ENCODE peak calls at places on chromosome 11, in five cellular contexts. Y is ACHN, E is Daoy, L is kidney tubule cell, Z is T-helper 1 cell. G is an unnamed sample.
A peak's percentile ranks its signal among the peaks of the same experiment; 100 is the strongest.

GRCh38 chr11:132095230-132096165 is 725.1 kb downstream of the NTM start:
- DNase-seq in Y (no peak), E (no peak), L (no peak), Z (no peak), G (no peak)

GRCh38 chr11:122436188-122436555 is 219.3 kb upstream of the UBASH3B start:
- DNase-seq in Y (no peak), E (no peak), L (no peak), Z (no peak), G (no peak)

GRCh38 chr11:119759324-119759723 is 30.3 kb upstream of the NECTIN1 start:
- DNase-seq in Y (peak; percentile 38), E (peak; percentile 92), L (peak; percentile 47), Z (no peak), G (no peak)

GRCh38 chr11:116657842-116658825 is 114.7 kb downstream of the BUD13 start:
- DNase-seq in Y (no peak), E (no peak), L (no peak), Z (no peak), G (peak; percentile 48)

GRCh38 chr11:57248780-57249383 is 11.8 kb upstream of the APLNR start:
- DNase-seq in Y (peak; percentile 38), E (peak; percentile 73), L (peak; percentile 56), Z (peak; percentile 14), G (peak; percentile 79)

GRCh38 chr11:74134661-74135515 is 35.9 kb downstream of the C2CD3 start:
- DNase-seq in Y (peak; percentile 71), E (peak; percentile 80), L (peak; percentile 78), Z (no peak), G (peak; percentile 18)

GRCh38 chr11:71301858-71302533 is 49.6 kb upstream of the SHANK2 start:
- DNase-seq in Y (no peak), E (no peak), L (no peak), Z (no peak), G (no peak)

GRCh38 chr11:110026823-110027626 is 66.2 kb upstream of the ZC3H12C start:
- DNase-seq in Y (no peak), E (no peak), L (peak; percentile 76), Z (no peak), G (peak; percentile 96)

G was measured in SK-MEL-5.